ENCODE peak calls at places on chromosome 6, in seven cellular contexts. One of them, this sample, is unnamed.

GRCh38 chr6:2740601-2741000 is 10.1 kb downstream of the MYLK4 start:
- DNase-seq in dermis blood vessel endothelial cell: no peak
- DNase-seq in natural killer cell treated with Interleukin-12 subunit alpha and Interleukin-12 subunit beta and Interleukin-15 and Interleukin-18, amount 100 ng/mL, for 72 hours: no peak
- DNase-seq in stimulated activated naive B cell treated with anti-CD40 and anti-IgM and Interleukin-4, amounts not matched to agents 10 μg/mL and 1 μg/mL and 100 μg/mL, for 72 hours: no peak
- DNase-seq in activated T-cell treated with anti-CD3 and anti-CD28 coated beads for 1 hour: no peak
- DNase-seq in fibroblast of mammary gland: no peak
- DNase-seq in GM06990: no peak
- DNase-seq in this sample: no peak

GRCh38 chr6:117477988-117478852 is 4.3 kb upstream of the DCBLD1 start:
- DNase-seq in dermis blood vessel endothelial cell: peak
- DNase-seq in natural killer cell treated with Interleukin-12 subunit alpha and Interleukin-12 subunit beta and Interleukin-15 and Interleukin-18, amount 100 ng/mL, for 72 hours: no peak
- DNase-seq in stimulated activated naive B cell treated with anti-CD40 and anti-IgM and Interleukin-4, amounts not matched to agents 10 μg/mL and 1 μg/mL and 100 μg/mL, for 72 hours: no peak
- DNase-seq in activated T-cell treated with anti-CD3 and anti-CD28 coated beads for 1 hour: no peak
- DNase-seq in fibroblast of mammary gland: peak
- DNase-seq in GM06990: no peak
- DNase-seq in this sample: peak

GRCh38 chr6:110285306-110286060 is 72.7 kb downstream of the METTL24 start:
- DNase-seq in dermis blood vessel endothelial cell: no peak
- DNase-seq in natural killer cell treated with Interleukin-12 subunit alpha and Interleukin-12 subunit beta and Interleukin-15 and Interleukin-18, amount 100 ng/mL, for 72 hours: no peak
- DNase-seq in stimulated activated naive B cell treated with anti-CD40 and anti-IgM and Interleukin-4, amounts not matched to agents 10 μg/mL and 1 μg/mL and 100 μg/mL, for 72 hours: no peak
- DNase-seq in activated T-cell treated with anti-CD3 and anti-CD28 coated beads for 1 hour: no peak
- DNase-seq in fibroblast of mammary gland: peak
- DNase-seq in GM06990: no peak
- DNase-seq in this sample: no peak

GRCh38 chr6:31114970-31115849 is 610 bp downstream of the PSORS1C1 start:
- DNase-seq in dermis blood vessel endothelial cell: peak
- DNase-seq in natural killer cell treated with Interleukin-12 subunit alpha and Interleukin-12 subunit beta and Interleukin-15 and Interleukin-18, amount 100 ng/mL, for 72 hours: no peak
- DNase-seq in stimulated activated naive B cell treated with anti-CD40 and anti-IgM and Interleukin-4, amounts not matched to agents 10 μg/mL and 1 μg/mL and 100 μg/mL, for 72 hours: no peak
- DNase-seq in activated T-cell treated with anti-CD3 and anti-CD28 coated beads for 1 hour: no peak
- DNase-seq in fibroblast of mammary gland: peak
- DNase-seq in GM06990: no peak
- DNase-seq in this sample: peak

GRCh38 chr6:43781941-43782704 is 12.1 kb downstream of the VEGFA start:
- DNase-seq in dermis blood vessel endothelial cell: no peak
- DNase-seq in natural killer cell treated with Interleukin-12 subunit alpha and Interleukin-12 subunit beta and Interleukin-15 and Interleukin-18, amount 100 ng/mL, for 72 hours: no peak
- DNase-seq in stimulated activated naive B cell treated with anti-CD40 and anti-IgM and Interleukin-4, amounts not matched to agents 10 μg/mL and 1 μg/mL and 100 μg/mL, for 72 hours: no peak
- DNase-seq in activated T-cell treated with anti-CD3 and anti-CD28 coated beads for 1 hour: no peak
- DNase-seq in fibroblast of mammary gland: no peak
- DNase-seq in GM06990: no peak
- DNase-seq in this sample: no peak

GRCh38 chr6:42453027-42453648 is 1.4 kb upstream of the TRERF1 start:
- DNase-seq in dermis blood vessel endothelial cell: peak
- DNase-seq in natural killer cell treated with Interleukin-12 subunit alpha and Interleukin-12 subunit beta and Interleukin-15 and Interleukin-18, amount 100 ng/mL, for 72 hours: peak
- DNase-seq in stimulated activated naive B cell treated with anti-CD40 and anti-IgM and Interleukin-4, amounts not matched to agents 10 μg/mL and 1 μg/mL and 100 μg/mL, for 72 hours: peak
- DNase-seq in activated T-cell treated with anti-CD3 and anti-CD28 coated beads for 1 hour: peak
- DNase-seq in fibroblast of mammary gland: peak
- DNase-seq in GM06990: peak
- DNase-seq in this sample: peak

GRCh38 chr6:156420172-156420993 is 356.8 kb upstream of the ARID1B start:
- DNase-seq in dermis blood vessel endothelial cell: no peak
- DNase-seq in natural killer cell treated with Interleukin-12 subunit alpha and Interleukin-12 subunit beta and Interleukin-15 and Interleukin-18, amount 100 ng/mL, for 72 hours: no peak
- DNase-seq in stimulated activated naive B cell treated with anti-CD40 and anti-IgM and Interleukin-4, amounts not matched to agents 10 μg/mL and 1 μg/mL and 100 μg/mL, for 72 hours: no peak
- DNase-seq in activated T-cell treated with anti-CD3 and anti-CD28 coated beads for 1 hour: no peak
- DNase-seq in fibroblast of mammary gland: peak
- DNase-seq in GM06990: no peak
- DNase-seq in this sample: no peak

GRCh38 chr6:79869600-79870084 is 77.7 kb downstream of the ELOVL4 start:
- DNase-seq in dermis blood vessel endothelial cell: peak
- DNase-seq in natural killer cell treated with Interleukin-12 subunit alpha and Interleukin-12 subunit beta and Interleukin-15 and Interleukin-18, amount 100 ng/mL, for 72 hours: peak
- DNase-seq in stimulated activated naive B cell treated with anti-CD40 and anti-IgM and Interleukin-4, amounts not matched to agents 10 μg/mL and 1 μg/mL and 100 μg/mL, for 72 hours: peak
- DNase-seq in activated T-cell treated with anti-CD3 and anti-CD28 coated beads for 1 hour: peak
- DNase-seq in fibroblast of mammary gland: peak
- DNase-seq in GM06990: peak
- DNase-seq in this sample: peak

GRCh38 chr6:131721161-131721560 is 10.3 kb upstream of the CTAGE9 start:
- DNase-seq in dermis blood vessel endothelial cell: no peak
- DNase-seq in natural killer cell treated with Interleukin-12 subunit alpha and Interleukin-12 subunit beta and Interleukin-15 and Interleukin-18, amount 100 ng/mL, for 72 hours: no peak
- DNase-seq in stimulated activated naive B cell treated with anti-CD40 and anti-IgM and Interleukin-4, amounts not matched to agents 10 μg/mL and 1 μg/mL and 100 μg/mL, for 72 hours: no peak
- DNase-seq in activated T-cell treated with anti-CD3 and anti-CD28 coated beads for 1 hour: no peak
- DNase-seq in fibroblast of mammary gland: no peak
- DNase-seq in GM06990: no peak
- DNase-seq in this sample: no peak

GRCh38 chr6:57216235-57217101 is 5.6 kb downstream of the RAB23 start:
- DNase-seq in dermis blood vessel endothelial cell: no peak
- DNase-seq in natural killer cell treated with Interleukin-12 subunit alpha and Interleukin-12 subunit beta and Interleukin-15 and Interleukin-18, amount 100 ng/mL, for 72 hours: no peak
- DNase-seq in stimulated activated naive B cell treated with anti-CD40 and anti-IgM and Interleukin-4, amounts not matched to agents 10 μg/mL and 1 μg/mL and 100 μg/mL, for 72 hours: no peak
- DNase-seq in activated T-cell treated with anti-CD3 and anti-CD28 coated beads for 1 hour: no peak
- DNase-seq in fibroblast of mammary gland: peak
- DNase-seq in GM06990: no peak
- DNase-seq in this sample: peak

GRCh38 chr6:116405147-116405546 is 34.4 kb downstream of the DSE start:
- DNase-seq in dermis blood vessel endothelial cell: no peak
- DNase-seq in natural killer cell treated with Interleukin-12 subunit alpha and Interleukin-12 subunit beta and Interleukin-15 and Interleukin-18, amount 100 ng/mL, for 72 hours: no peak
- DNase-seq in stimulated activated naive B cell treated with anti-CD40 and anti-IgM and Interleukin-4, amounts not matched to agents 10 μg/mL and 1 μg/mL and 100 μg/mL, for 72 hours: peak
- DNase-seq in activated T-cell treated with anti-CD3 and anti-CD28 coated beads for 1 hour: no peak
- DNase-seq in fibroblast of mammary gland: peak
- DNase-seq in GM06990: peak
- DNase-seq in this sample: peak

GRCh38 chr6:56802570-56802969 is 152.3 kb upstream of the BEND6 start:
- DNase-seq in dermis blood vessel endothelial cell: peak
- DNase-seq in natural killer cell treated with Interleukin-12 subunit alpha and Interleukin-12 subunit beta and Interleukin-15 and Interleukin-18, amount 100 ng/mL, for 72 hours: no peak
- DNase-seq in stimulated activated naive B cell treated with anti-CD40 and anti-IgM and Interleukin-4, amounts not matched to agents 10 μg/mL and 1 μg/mL and 100 μg/mL, for 72 hours: no peak
- DNase-seq in activated T-cell treated with anti-CD3 and anti-CD28 coated beads for 1 hour: no peak
- DNase-seq in fibroblast of mammary gland: peak
- DNase-seq in GM06990: no peak
- DNase-seq in this sample: peak

GRCh38 chr6:21598662-21599061 is 5.1 kb downstream of the SOX4 start:
- DNase-seq in dermis blood vessel endothelial cell: peak
- DNase-seq in natural killer cell treated with Interleukin-12 subunit alpha and Interleukin-12 subunit beta and Interleukin-15 and Interleukin-18, amount 100 ng/mL, for 72 hours: no peak
- DNase-seq in stimulated activated naive B cell treated with anti-CD40 and anti-IgM and Interleukin-4, amounts not matched to agents 10 μg/mL and 1 μg/mL and 100 μg/mL, for 72 hours: no peak
- DNase-seq in activated T-cell treated with anti-CD3 and anti-CD28 coated beads for 1 hour: no peak
- DNase-seq in fibroblast of mammary gland: peak
- DNase-seq in GM06990: no peak
- DNase-seq in this sample: no peak

GRCh38 chr6:135233676-135234491 is 52.8 kb downstream of the MYB start:
- DNase-seq in dermis blood vessel endothelial cell: no peak
- DNase-seq in natural killer cell treated with Interleukin-12 subunit alpha and Interleukin-12 subunit beta and Interleukin-15 and Interleukin-18, amount 100 ng/mL, for 72 hours: no peak
- DNase-seq in stimulated activated naive B cell treated with anti-CD40 and anti-IgM and Interleukin-4, amounts not matched to agents 10 μg/mL and 1 μg/mL and 100 μg/mL, for 72 hours: no peak
- DNase-seq in activated T-cell treated with anti-CD3 and anti-CD28 coated beads for 1 hour: no peak
- DNase-seq in fibroblast of mammary gland: no peak
- DNase-seq in GM06990: peak
- DNase-seq in this sample: no peak

GRCh38 chr6:117317261-117317660 is 51.9 kb downstream of the VGLL2 start:
- DNase-seq in dermis blood vessel endothelial cell: peak
- DNase-seq in natural killer cell treated with Interleukin-12 subunit alpha and Interleukin-12 subunit beta and Interleukin-15 and Interleukin-18, amount 100 ng/mL, for 72 hours: no peak
- DNase-seq in stimulated activated naive B cell treated with anti-CD40 and anti-IgM and Interleukin-4, amounts not matched to agents 10 μg/mL and 1 μg/mL and 100 μg/mL, for 72 hours: no peak
- DNase-seq in activated T-cell treated with anti-CD3 and anti-CD28 coated beads for 1 hour: no peak
- DNase-seq in fibroblast of mammary gland: peak
- DNase-seq in GM06990: no peak
- DNase-seq in this sample: peak

GRCh38 chr6:133467982-133468380 is 226.8 kb downstream of the EYA4 start:
- DNase-seq in dermis blood vessel endothelial cell: no peak
- DNase-seq in natural killer cell treated with Interleukin-12 subunit alpha and Interleukin-12 subunit beta and Interleukin-15 and Interleukin-18, amount 100 ng/mL, for 72 hours: no peak
- DNase-seq in stimulated activated naive B cell treated with anti-CD40 and anti-IgM and Interleukin-4, amounts not matched to agents 10 μg/mL and 1 μg/mL and 100 μg/mL, for 72 hours: no peak
- DNase-seq in activated T-cell treated with anti-CD3 and anti-CD28 coated beads for 1 hour: no peak
- DNase-seq in fibroblast of mammary gland: no peak
- DNase-seq in GM06990: no peak
- DNase-seq in this sample: no peak

GRCh38 chr6:111642463-111643158 is 36.9 kb upstream of the TRAF3IP2 start:
- DNase-seq in dermis blood vessel endothelial cell: peak
- DNase-seq in natural killer cell treated with Interleukin-12 subunit alpha and Interleukin-12 subunit beta and Interleukin-15 and Interleukin-18, amount 100 ng/mL, for 72 hours: no peak
- DNase-seq in stimulated activated naive B cell treated with anti-CD40 and anti-IgM and Interleukin-4, amounts not matched to agents 10 μg/mL and 1 μg/mL and 100 μg/mL, for 72 hours: peak
- DNase-seq in activated T-cell treated with anti-CD3 and anti-CD28 coated beads for 1 hour: no peak
- DNase-seq in fibroblast of mammary gland: peak
- DNase-seq in GM06990: no peak
- DNase-seq in this sample: peak

GRCh38 chr6:52641826-52642225 is 29.1 kb upstream of the TMEM14A start:
- DNase-seq in dermis blood vessel endothelial cell: peak
- DNase-seq in natural killer cell treated with Interleukin-12 subunit alpha and Interleukin-12 subunit beta and Interleukin-15 and Interleukin-18, amount 100 ng/mL, for 72 hours: no peak
- DNase-seq in stimulated activated naive B cell treated with anti-CD40 and anti-IgM and Interleukin-4, amounts not matched to agents 10 μg/mL and 1 μg/mL and 100 μg/mL, for 72 hours: no peak
- DNase-seq in activated T-cell treated with anti-CD3 and anti-CD28 coated beads for 1 hour: no peak
- DNase-seq in fibroblast of mammary gland: no peak
- DNase-seq in GM06990: no peak
- DNase-seq in this sample: no peak

GRCh38 chr6:36979343-36979742 is 6.7 kb downstream of the MTCH1 start:
- DNase-seq in dermis blood vessel endothelial cell: peak
- DNase-seq in natural killer cell treated with Interleukin-12 subunit alpha and Interleukin-12 subunit beta and Interleukin-15 and Interleukin-18, amount 100 ng/mL, for 72 hours: no peak
- DNase-seq in stimulated activated naive B cell treated with anti-CD40 and anti-IgM and Interleukin-4, amounts not matched to agents 10 μg/mL and 1 μg/mL and 100 μg/mL, for 72 hours: no peak
- DNase-seq in activated T-cell treated with anti-CD3 and anti-CD28 coated beads for 1 hour: no peak
- DNase-seq in fibroblast of mammary gland: peak
- DNase-seq in GM06990: no peak
- DNase-seq in this sample: peak

GRCh38 chr6:42482126-42482525 is 30.4 kb upstream of the TRERF1 start:
- DNase-seq in dermis blood vessel endothelial cell: no peak
- DNase-seq in natural killer cell treated with Interleukin-12 subunit alpha and Interleukin-12 subunit beta and Interleukin-15 and Interleukin-18, amount 100 ng/mL, for 72 hours: no peak
- DNase-seq in stimulated activated naive B cell treated with anti-CD40 and anti-IgM and Interleukin-4, amounts not matched to agents 10 μg/mL and 1 μg/mL and 100 μg/mL, for 72 hours: no peak
- DNase-seq in activated T-cell treated with anti-CD3 and anti-CD28 coated beads for 1 hour: no peak
- DNase-seq in fibroblast of mammary gland: no peak
- DNase-seq in GM06990: no peak
- DNase-seq in this sample: no peak

GRCh38 chr6:3017304-3017703 is 17.6 kb downstream of the NQO2 start:
- DNase-seq in dermis blood vessel endothelial cell: no peak
- DNase-seq in natural killer cell treated with Interleukin-12 subunit alpha and Interleukin-12 subunit beta and Interleukin-15 and Interleukin-18, amount 100 ng/mL, for 72 hours: no peak
- DNase-seq in stimulated activated naive B cell treated with anti-CD40 and anti-IgM and Interleukin-4, amounts not matched to agents 10 μg/mL and 1 μg/mL and 100 μg/mL, for 72 hours: no peak
- DNase-seq in activated T-cell treated with anti-CD3 and anti-CD28 coated beads for 1 hour: no peak
- DNase-seq in fibroblast of mammary gland: no peak
- DNase-seq in GM06990: no peak
- DNase-seq in this sample: no peak

GRCh38 chr6:125357515-125358256 is 55.9 kb upstream of the HDDC2 start:
- DNase-seq in dermis blood vessel endothelial cell: peak
- DNase-seq in natural killer cell treated with Interleukin-12 subunit alpha and Interleukin-12 subunit beta and Interleukin-15 and Interleukin-18, amount 100 ng/mL, for 72 hours: no peak
- DNase-seq in stimulated activated naive B cell treated with anti-CD40 and anti-IgM and Interleukin-4, amounts not matched to agents 10 μg/mL and 1 μg/mL and 100 μg/mL, for 72 hours: no peak
- DNase-seq in activated T-cell treated with anti-CD3 and anti-CD28 coated beads for 1 hour: no peak
- DNase-seq in fibroblast of mammary gland: no peak
- DNase-seq in GM06990: no peak
- DNase-seq in this sample: no peak

GRCh38 chr6:71127374-71127773 is 161.2 kb upstream of the OGFRL1 start:
- DNase-seq in dermis blood vessel endothelial cell: no peak
- DNase-seq in natural killer cell treated with Interleukin-12 subunit alpha and Interleukin-12 subunit beta and Interleukin-15 and Interleukin-18, amount 100 ng/mL, for 72 hours: no peak
- DNase-seq in stimulated activated naive B cell treated with anti-CD40 and anti-IgM and Interleukin-4, amounts not matched to agents 10 μg/mL and 1 μg/mL and 100 μg/mL, for 72 hours: no peak
- DNase-seq in activated T-cell treated with anti-CD3 and anti-CD28 coated beads for 1 hour: no peak
- DNase-seq in fibroblast of mammary gland: no peak
- DNase-seq in GM06990: no peak
- DNase-seq in this sample: no peak

GRCh38 chr6:149560736-149561135 is 5.4 kb upstream of the GINM1 start:
- DNase-seq in dermis blood vessel endothelial cell: peak
- DNase-seq in natural killer cell treated with Interleukin-12 subunit alpha and Interleukin-12 subunit beta and Interleukin-15 and Interleukin-18, amount 100 ng/mL, for 72 hours: no peak
- DNase-seq in stimulated activated naive B cell treated with anti-CD40 and anti-IgM and Interleukin-4, amounts not matched to agents 10 μg/mL and 1 μg/mL and 100 μg/mL, for 72 hours: no peak
- DNase-seq in activated T-cell treated with anti-CD3 and anti-CD28 coated beads for 1 hour: peak
- DNase-seq in fibroblast of mammary gland: no peak
- DNase-seq in GM06990: no peak
- DNase-seq in this sample: peak

GRCh38 chr6:35522660-35523658 is 10.3 kb upstream of the TULP1 start:
- DNase-seq in dermis blood vessel endothelial cell: peak
- DNase-seq in natural killer cell treated with Interleukin-12 subunit alpha and Interleukin-12 subunit beta and Interleukin-15 and Interleukin-18, amount 100 ng/mL, for 72 hours: peak
- DNase-seq in stimulated activated naive B cell treated with anti-CD40 and anti-IgM and Interleukin-4, amounts not matched to agents 10 μg/mL and 1 μg/mL and 100 μg/mL, for 72 hours: peak
- DNase-seq in activated T-cell treated with anti-CD3 and anti-CD28 coated beads for 1 hour: peak
- DNase-seq in fibroblast of mammary gland: peak
- DNase-seq in GM06990: peak
- DNase-seq in this sample: peak

GRCh38 chr6:69729870-69730449 is 66.8 kb downstream of the LMBRD1 start:
- DNase-seq in dermis blood vessel endothelial cell: peak
- DNase-seq in natural killer cell treated with Interleukin-12 subunit alpha and Interleukin-12 subunit beta and Interleukin-15 and Interleukin-18, amount 100 ng/mL, for 72 hours: no peak
- DNase-seq in stimulated activated naive B cell treated with anti-CD40 and anti-IgM and Interleukin-4, amounts not matched to agents 10 μg/mL and 1 μg/mL and 100 μg/mL, for 72 hours: no peak
- DNase-seq in activated T-cell treated with anti-CD3 and anti-CD28 coated beads for 1 hour: no peak
- DNase-seq in fibroblast of mammary gland: peak
- DNase-seq in GM06990: no peak
- DNase-seq in this sample: peak

GRCh38 chr6:112180095-112180820 is 74.1 kb downstream of the LAMA4 start:
- DNase-seq in dermis blood vessel endothelial cell: peak
- DNase-seq in natural killer cell treated with Interleukin-12 subunit alpha and Interleukin-12 subunit beta and Interleukin-15 and Interleukin-18, amount 100 ng/mL, for 72 hours: peak
- DNase-seq in stimulated activated naive B cell treated with anti-CD40 and anti-IgM and Interleukin-4, amounts not matched to agents 10 μg/mL and 1 μg/mL and 100 μg/mL, for 72 hours: peak
- DNase-seq in activated T-cell treated with anti-CD3 and anti-CD28 coated beads for 1 hour: peak
- DNase-seq in fibroblast of mammary gland: peak
- DNase-seq in GM06990: no peak
- DNase-seq in this sample: peak

GRCh38 chr6:41878246-41878645 is 16.9 kb downstream of the USP49 start:
- DNase-seq in dermis blood vessel endothelial cell: no peak
- DNase-seq in natural killer cell treated with Interleukin-12 subunit alpha and Interleukin-12 subunit beta and Interleukin-15 and Interleukin-18, amount 100 ng/mL, for 72 hours: no peak
- DNase-seq in stimulated activated naive B cell treated with anti-CD40 and anti-IgM and Interleukin-4, amounts not matched to agents 10 μg/mL and 1 μg/mL and 100 μg/mL, for 72 hours: no peak
- DNase-seq in activated T-cell treated with anti-CD3 and anti-CD28 coated beads for 1 hour: no peak
- DNase-seq in fibroblast of mammary gland: peak
- DNase-seq in GM06990: no peak
- DNase-seq in this sample: peak

GRCh38 chr6:55704421-55704820 is 125.4 kb upstream of the HMGCLL1 start:
- DNase-seq in dermis blood vessel endothelial cell: peak
- DNase-seq in natural killer cell treated with Interleukin-12 subunit alpha and Interleukin-12 subunit beta and Interleukin-15 and Interleukin-18, amount 100 ng/mL, for 72 hours: no peak
- DNase-seq in stimulated activated naive B cell treated with anti-CD40 and anti-IgM and Interleukin-4, amounts not matched to agents 10 μg/mL and 1 μg/mL and 100 μg/mL, for 72 hours: no peak
- DNase-seq in activated T-cell treated with anti-CD3 and anti-CD28 coated beads for 1 hour: no peak
- DNase-seq in fibroblast of mammary gland: peak
- DNase-seq in GM06990: no peak
- DNase-seq in this sample: peak

GRCh38 chr6:19759117-19759880 is 77.9 kb upstream of the ID4 start:
- DNase-seq in dermis blood vessel endothelial cell: no peak
- DNase-seq in natural killer cell treated with Interleukin-12 subunit alpha and Interleukin-12 subunit beta and Interleukin-15 and Interleukin-18, amount 100 ng/mL, for 72 hours: no peak
- DNase-seq in stimulated activated naive B cell treated with anti-CD40 and anti-IgM and Interleukin-4, amounts not matched to agents 10 μg/mL and 1 μg/mL and 100 μg/mL, for 72 hours: no peak
- DNase-seq in activated T-cell treated with anti-CD3 and anti-CD28 coated beads for 1 hour: no peak
- DNase-seq in fibroblast of mammary gland: peak
- DNase-seq in GM06990: no peak
- DNase-seq in this sample: peak

GRCh38 chr6:68691120-68691519 is 56.0 kb downstream of the ADGRB3 start:
- DNase-seq in dermis blood vessel endothelial cell: no peak
- DNase-seq in natural killer cell treated with Interleukin-12 subunit alpha and Interleukin-12 subunit beta and Interleukin-15 and Interleukin-18, amount 100 ng/mL, for 72 hours: no peak
- DNase-seq in stimulated activated naive B cell treated with anti-CD40 and anti-IgM and Interleukin-4, amounts not matched to agents 10 μg/mL and 1 μg/mL and 100 μg/mL, for 72 hours: no peak
- DNase-seq in activated T-cell treated with anti-CD3 and anti-CD28 coated beads for 1 hour: no peak
- DNase-seq in fibroblast of mammary gland: no peak
- DNase-seq in GM06990: no peak
- DNase-seq in this sample: no peak

GRCh38 chr6:7725412-7725811 is 487 bp upstream of the BMP6 start:
- DNase-seq in dermis blood vessel endothelial cell: peak
- DNase-seq in natural killer cell treated with Interleukin-12 subunit alpha and Interleukin-12 subunit beta and Interleukin-15 and Interleukin-18, amount 100 ng/mL, for 72 hours: no peak
- DNase-seq in stimulated activated naive B cell treated with anti-CD40 and anti-IgM and Interleukin-4, amounts not matched to agents 10 μg/mL and 1 μg/mL and 100 μg/mL, for 72 hours: no peak
- DNase-seq in activated T-cell treated with anti-CD3 and anti-CD28 coated beads for 1 hour: no peak
- DNase-seq in fibroblast of mammary gland: no peak
- DNase-seq in GM06990: no peak
- DNase-seq in this sample: peak

GRCh38 chr6:52622810-52623209 is 46.0 kb upstream of the TRAM2 start:
- DNase-seq in dermis blood vessel endothelial cell: no peak
- DNase-seq in natural killer cell treated with Interleukin-12 subunit alpha and Interleukin-12 subunit beta and Interleukin-15 and Interleukin-18, amount 100 ng/mL, for 72 hours: no peak
- DNase-seq in stimulated activated naive B cell treated with anti-CD40 and anti-IgM and Interleukin-4, amounts not matched to agents 10 μg/mL and 1 μg/mL and 100 μg/mL, for 72 hours: no peak
- DNase-seq in activated T-cell treated with anti-CD3 and anti-CD28 coated beads for 1 hour: no peak
- DNase-seq in fibroblast of mammary gland: no peak
- DNase-seq in GM06990: no peak
- DNase-seq in this sample: no peak

GRCh38 chr6:107991939-107992560 is 34.0 kb upstream of the SEC63 start:
- DNase-seq in dermis blood vessel endothelial cell: no peak
- DNase-seq in natural killer cell treated with Interleukin-12 subunit alpha and Interleukin-12 subunit beta and Interleukin-15 and Interleukin-18, amount 100 ng/mL, for 72 hours: no peak
- DNase-seq in stimulated activated naive B cell treated with anti-CD40 and anti-IgM and Interleukin-4, amounts not matched to agents 10 μg/mL and 1 μg/mL and 100 μg/mL, for 72 hours: no peak
- DNase-seq in activated T-cell treated with anti-CD3 and anti-CD28 coated beads for 1 hour: no peak
- DNase-seq in fibroblast of mammary gland: no peak
- DNase-seq in GM06990: no peak
- DNase-seq in this sample: no peak

GRCh38 chr6:39821739-39822532 is 29.8 kb downstream of the DAAM2 start:
- DNase-seq in dermis blood vessel endothelial cell: no peak
- DNase-seq in natural killer cell treated with Interleukin-12 subunit alpha and Interleukin-12 subunit beta and Interleukin-15 and Interleukin-18, amount 100 ng/mL, for 72 hours: no peak
- DNase-seq in stimulated activated naive B cell treated with anti-CD40 and anti-IgM and Interleukin-4, amounts not matched to agents 10 μg/mL and 1 μg/mL and 100 μg/mL, for 72 hours: no peak
- DNase-seq in activated T-cell treated with anti-CD3 and anti-CD28 coated beads for 1 hour: no peak
- DNase-seq in fibroblast of mammary gland: no peak
- DNase-seq in GM06990: no peak
- DNase-seq in this sample: no peak

GRCh38 chr6:125824946-125825786 is 34.4 kb downstream of the NCOA7 start:
- DNase-seq in dermis blood vessel endothelial cell: no peak
- DNase-seq in natural killer cell treated with Interleukin-12 subunit alpha and Interleukin-12 subunit beta and Interleukin-15 and Interleukin-18, amount 100 ng/mL, for 72 hours: no peak
- DNase-seq in stimulated activated naive B cell treated with anti-CD40 and anti-IgM and Interleukin-4, amounts not matched to agents 10 μg/mL and 1 μg/mL and 100 μg/mL, for 72 hours: no peak
- DNase-seq in activated T-cell treated with anti-CD3 and anti-CD28 coated beads for 1 hour: no peak
- DNase-seq in fibroblast of mammary gland: no peak
- DNase-seq in GM06990: no peak
- DNase-seq in this sample: no peak

GRCh38 chr6:113451030-113451429 is 406.1 kb upstream of the MARCKS start:
- DNase-seq in dermis blood vessel endothelial cell: no peak
- DNase-seq in natural killer cell treated with Interleukin-12 subunit alpha and Interleukin-12 subunit beta and Interleukin-15 and Interleukin-18, amount 100 ng/mL, for 72 hours: no peak
- DNase-seq in stimulated activated naive B cell treated with anti-CD40 and anti-IgM and Interleukin-4, amounts not matched to agents 10 μg/mL and 1 μg/mL and 100 μg/mL, for 72 hours: no peak
- DNase-seq in activated T-cell treated with anti-CD3 and anti-CD28 coated beads for 1 hour: no peak
- DNase-seq in fibroblast of mammary gland: no peak
- DNase-seq in GM06990: no peak
- DNase-seq in this sample: no peak

GRCh38 chr6:16576391-16577368 is 184.6 kb downstream of the ATXN1 start:
- DNase-seq in dermis blood vessel endothelial cell: no peak
- DNase-seq in natural killer cell treated with Interleukin-12 subunit alpha and Interleukin-12 subunit beta and Interleukin-15 and Interleukin-18, amount 100 ng/mL, for 72 hours: no peak
- DNase-seq in stimulated activated naive B cell treated with anti-CD40 and anti-IgM and Interleukin-4, amounts not matched to agents 10 μg/mL and 1 μg/mL and 100 μg/mL, for 72 hours: no peak
- DNase-seq in activated T-cell treated with anti-CD3 and anti-CD28 coated beads for 1 hour: no peak
- DNase-seq in fibroblast of mammary gland: no peak
- DNase-seq in GM06990: peak
- DNase-seq in this sample: no peak